ENCODE peak calls at places on chromosomes 6 and 20, in four cellular contexts. J is T-cell, H is AG08396, F is activated T-cell treated with anti-CD3 and anti-CD28 coated beads for 1 hour. Z is an unnamed sample.

GRCh38 chr6:5004373-5005037 is 668 bp upstream of the RPP40 start:
- DNase-seq in J (no peak), H (no peak), F (no peak), Z (no peak)

GRCh38 chr6:64012351-64013060 is 376.9 kb downstream of the PHF3 start:
- DNase-seq in J (no peak), H (peak), F (no peak), Z (peak)

GRCh38 chr6:100084301-100085161 is 90.5 kb upstream of the MCHR2 start:
- DNase-seq in J (no peak), H (no peak), F (no peak), Z (no peak)

GRCh38 chr6:25010917-25011625 is 75.3 kb upstream of the RIPOR2 start:
- DNase-seq in J (no peak), H (peak), F (no peak), Z (no peak)

GRCh38 chr6:116444092-116444491 is 17.1 kb upstream of the CALHM6 start:
- DNase-seq in J (no peak), H (peak), F (no peak), Z (no peak)

GRCh38 chr6:55663914-55664313 is 84.9 kb upstream of the HMGCLL1 start:
- DNase-seq in J (no peak), H (no peak), F (no peak), Z (no peak)

GRCh38 chr6:14721103-14721758 is 524.6 kb upstream of the JARID2 start:
- DNase-seq in J (no peak), H (no peak), F (no peak), Z (no peak)

GRCh38 chr6:715709-716450 is 22.9 kb upstream of the EXOC2 start:
- DNase-seq in J (no peak), H (no peak), F (no peak), Z (no peak)

GRCh38 chr6:154653385-154653784 is 79.8 kb upstream of the SCAF8 start:
- DNase-seq in J (no peak), H (no peak), F (no peak), Z (no peak)

GRCh38 chr6:9783567-9783966 is 631.3 kb downstream of the TFAP2A start:
- DNase-seq in J (no peak), H (no peak), F (no peak), Z (no peak)

GRCh38 chr6:170416303-170416702 is 109.7 kb downstream of the FAM120B start:
- DNase-seq in J (no peak), H (no peak), F (no peak), Z (no peak)

GRCh38 chr20:11117808-11118528 is 444.2 kb upstream of the JAG1 start:
- DNase-seq in J (no peak), H (peak), F (no peak), Z (no peak)

GRCh38 chr20:10559266-10559665 is 114.5 kb downstream of the JAG1 start:
- DNase-seq in J (no peak), H (no peak), F (no peak), Z (no peak)

GRCh38 chr20:44901972-44902371 is 7.9 kb upstream of the PABPC1L start:
- DNase-seq in J (no peak), H (peak), F (no peak), Z (no peak)

GRCh38 chr20:4150095-4150492 is 134.7 kb upstream of the RNF24 start:
- DNase-seq in J (no peak), H (peak), F (no peak), Z (no peak)

GRCh38 chr6:7140631-7141366 is 33.0 kb downstream of the RREB1 start:
- DNase-seq in J (peak), H (peak), F (peak), Z (peak)

GRCh38 chr20:42779216-42779615 is 410.5 kb downstream of the PTPRT start:
- DNase-seq in J (no peak), H (no peak), F (no peak), Z (no peak)

GRCh38 chr6:146026873-146027272 is 2.0 kb upstream of the GRM1 start:
- DNase-seq in J (no peak), H (no peak), F (no peak), Z (no peak)

GRCh38 chr6:101167638-101168037 is 225.9 kb upstream of the GRIK2 start:
- DNase-seq in J (no peak), H (no peak), F (no peak), Z (no peak)

GRCh38 chr20:57560554-57561355 is at the start of gene PCK1:
- DNase-seq in J (no peak), H (no peak), F (no peak), Z (no peak)

GRCh38 chr6:37155394-37156312 is 14.3 kb upstream of the PIM1 start:
- DNase-seq in J (no peak), H (no peak), F (no peak), Z (no peak)

GRCh38 chr6:3237761-3238662 is 10.6 kb upstream of the TUBB2B start:
- DNase-seq in J (no peak), H (no peak), F (no peak), Z (peak)

GRCh38 chr6:166540631-166541331 is 45.7 kb downstream of the RAMACL start:
- DNase-seq in J (peak), H (no peak), F (peak), Z (peak)

GRCh38 chr6:32113386-32114352 is 4.5 kb upstream of the TNXB start:
- DNase-seq in J (no peak), H (peak), F (no peak), Z (no peak)

GRCh38 chr20:58553841-58554240 is 38.6 kb upstream of the APCDD1L start:
- DNase-seq in J (no peak), H (peak), F (no peak), Z (no peak)